ENCODE peak calls at places on chromosomes 6 and 20, in ten cellular contexts. E, Q, W, J, X, Y, S, H, C and T are unnamed samples.

GRCh38 chr6:24666097-24666615 is 543 bp downstream of the TDP2 start:
- DNase-seq in E (no peak), C (peak), S (peak), Q (no peak), J (no peak), X (peak), W (peak), H (peak), Y (no peak), T (no peak)

GRCh38 chr6:30612213-30612612 is 4.8 kb downstream of the PPP1R10 start:
- DNase-seq in E (no peak), W (no peak), S (no peak), C (no peak), Y (no peak), Q (no peak), J (peak), X (no peak), H (no peak), T (no peak)

GRCh38 chr20:39607124-39607523 is 645.0 kb downstream of the DHX35 start:
- DNase-seq in C (peak), H (no peak), Y (no peak), W (no peak), E (no peak), S (no peak), X (no peak), J (no peak), Q (no peak), T (no peak)

GRCh38 chr20:45100563-45101245 is at the start of gene KCNS1:
- DNase-seq in X (no peak), C (peak), Q (no peak), H (peak), J (no peak), E (no peak), S (no peak), Y (peak), W (peak), T (no peak)

GRCh38 chr6:31402324-31403282 is 792 bp upstream of the MICA start:
- DNase-seq in C (peak), E (no peak), J (no peak), W (peak), H (no peak), X (peak), Y (no peak), S (no peak), Q (no peak), T (no peak)

GRCh38 chr20:5056801-5057599 is 55.7 kb upstream of the SLC23A2 start:
- DNase-seq in S (peak), C (peak), J (peak), H (no peak), W (peak), X (peak), Y (no peak), Q (peak), E (no peak), T (no peak)

GRCh38 chr6:63348836-63349235 is 29.1 kb upstream of the LGSN start:
- DNase-seq in E (no peak), H (no peak), C (no peak), J (no peak), W (no peak), Y (no peak), S (no peak), X (no peak), Q (no peak), T (no peak)

GRCh38 chr6:153001767-153002612 is 519 bp downstream of the MTRF1L start:
- DNase-seq in W (no peak), H (peak), Y (no peak), S (no peak), J (no peak), X (no peak), Q (no peak), C (no peak), E (no peak), T (no peak)

GRCh38 chr20:61760321-61761112 is 305.2 kb downstream of the TAF4 start:
- DNase-seq in W (peak), Q (no peak), X (peak), E (no peak), H (no peak), J (no peak), Y (no peak), S (no peak), C (no peak), T (no peak)

GRCh38 chr6:8578006-8578405 is 142.7 kb upstream of the SLC35B3 start:
- DNase-seq in W (no peak), X (no peak), S (no peak), Y (no peak), H (no peak), C (no peak), Q (no peak), J (no peak), E (no peak), T (no peak)

GRCh38 chr6:34128045-34128444 is 17.8 kb downstream of the GRM4 start:
- DNase-seq in J (no peak), S (no peak), H (no peak), C (no peak), W (no peak), X (no peak), Y (no peak), Q (no peak), E (no peak), T (no peak)

GRCh38 chr20:4805663-4806449 is 84.1 kb downstream of the PRND start:
- DNase-seq in S (no peak), Q (no peak), H (no peak), J (no peak), Y (no peak), X (no peak), W (no peak), C (no peak), E (no peak), T (no peak)

GRCh38 chr6:85483041-85483700 is 33.3 kb downstream of the NT5E start:
- DNase-seq in E (no peak), C (peak), H (peak), S (peak), J (peak), Q (no peak), X (peak), W (peak), Y (peak), T (no peak)

GRCh38 chr6:128456510-128457244 is 63.7 kb downstream of the PTPRK start:
- DNase-seq in C (no peak), J (no peak), E (no peak), S (no peak), H (no peak), Q (no peak), Y (no peak), X (no peak), W (no peak), T (no peak)

GRCh38 chr20:33992145-33992922 is 1.4 kb upstream of the RALY start:
- DNase-seq in S (no peak), E (no peak), Q (no peak), C (no peak), J (no peak), W (no peak), X (no peak), H (no peak), Y (no peak), T (no peak)

GRCh38 chr20:48928832-48929725 is 7.6 kb downstream of the ARFGEF2 start:
- DNase-seq in S (no peak), W (no peak), E (no peak), J (no peak), H (no peak), X (no peak), Y (no peak), Q (no peak), C (no peak), T (no peak)

GRCh38 chr20:19269737-19270325 is 57.4 kb downstream of the SLC24A3 start:
- DNase-seq in C (peak), S (no peak), W (no peak), J (no peak), Q (no peak), H (no peak), E (no peak), Y (no peak), X (no peak), T (no peak)

GRCh38 chr6:87588756-87589407 is 905 bp downstream of the RARS2 start:
- DNase-seq in S (no peak), C (no peak), Q (no peak), E (no peak), H (no peak), X (no peak), J (no peak), Y (no peak), W (no peak), T (no peak)

GRCh38 chr6:38212579-38212978 is 393.1 kb downstream of the ZFAND3 start:
- DNase-seq in C (no peak), E (no peak), Q (no peak), H (peak), X (no peak), Y (peak), S (no peak), W (no peak), J (no peak), T (no peak)

GRCh38 chr6:27502508-27503435 is 29.9 kb upstream of the ZNF184 start:
- DNase-seq in J (peak), Q (peak), S (peak), Y (no peak), X (peak), H (peak), E (no peak), W (no peak), C (peak), T (peak)

GRCh38 chr6:150087336-150087735 is 18.4 kb upstream of the ULBP3 start:
- DNase-seq in H (no peak), S (no peak), J (no peak), Q (no peak), Y (no peak), E (no peak), X (no peak), C (no peak), W (no peak), T (no peak)

GRCh38 chr6:109720336-109720735 is 29.2 kb downstream of the FIG4 start:
- DNase-seq in J (no peak), X (no peak), W (no peak), H (no peak), Q (no peak), Y (no peak), C (no peak), S (no peak), E (no peak), T (no peak)

GRCh38 chr6:160887616-160888015 is 104.0 kb upstream of the MAP3K4 start:
- DNase-seq in Q (no peak), C (no peak), X (no peak), E (no peak), Y (no peak), W (no peak), J (no peak), S (no peak), H (no peak), T (no peak)

GRCh38 chr6:13302751-13303667 is 25.3 kb downstream of the TBC1D7 start:
- DNase-seq in E (peak), J (peak), Y (no peak), H (no peak), C (peak), W (peak), S (peak), X (peak), Q (peak), T (peak)
- H3K4me3 ChIP-seq in E (peak), J (no peak), Y (no peak), H (no peak), C (no peak), W (no peak), S (peak), X (no peak), Q (no peak), T (peak)

DNA sequence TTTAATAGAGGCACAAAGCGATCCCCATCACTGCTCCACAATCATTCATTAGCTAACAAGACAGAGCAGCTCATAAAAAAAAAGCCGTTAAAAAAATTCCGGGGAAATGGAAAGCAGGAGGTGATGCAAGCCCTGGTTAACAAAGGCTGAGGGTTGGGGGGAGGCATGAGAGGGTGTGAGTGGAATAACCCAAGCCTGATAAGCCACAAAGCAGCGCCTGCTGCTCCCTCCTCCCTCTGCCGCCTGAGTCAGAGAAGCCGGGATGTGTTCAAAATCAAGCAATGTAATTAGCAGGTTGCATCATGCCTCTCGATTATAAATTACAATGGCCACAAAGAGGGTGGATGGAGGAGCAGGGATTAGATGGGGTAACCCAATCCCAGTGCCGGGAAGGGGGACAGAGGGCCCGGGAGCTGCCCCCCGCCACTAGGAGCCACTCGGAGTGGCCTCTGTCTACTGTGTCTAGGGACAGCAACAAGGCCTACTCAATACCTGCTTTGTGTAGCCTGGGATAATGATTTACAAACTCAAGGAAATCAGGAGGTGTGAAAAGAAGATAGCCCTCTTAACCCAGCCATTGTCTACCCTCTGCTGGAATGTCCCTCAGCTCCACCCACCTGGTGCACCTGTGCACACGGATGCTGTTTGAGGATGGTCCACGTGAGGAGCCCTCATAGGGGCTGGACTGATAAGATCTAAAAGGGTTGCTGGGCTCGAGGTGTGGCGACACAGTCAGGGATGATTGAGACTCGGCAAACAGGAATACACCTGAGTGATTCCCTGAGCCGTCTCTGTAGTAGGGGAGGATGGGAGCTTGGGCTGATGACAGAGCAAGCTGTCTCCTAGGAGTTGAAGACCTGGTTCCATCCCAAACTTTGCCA is 156.9 kb downstream of the VEGFA start:
- DNase-seq in C (peak), X (no peak), E (no peak), J (peak), S (no peak), Q (peak), W (peak), H (peak), Y (peak), T (no peak)
- TF ChIP-seq CTCF in C (peak), X (no peak), E (no peak), J (no peak), S (no peak), Q (no peak), W (no peak), H (peak), Y (no peak), T (no peak)

GRCh38 chr6:136751991-136752390 is 40.3 kb downstream of the MAP3K5 start:
- DNase-seq in H (no peak), Q (no peak), X (no peak), E (no peak), Y (no peak), J (no peak), C (no peak), S (no peak), W (no peak), T (no peak)
- H3K4me3 ChIP-seq in H (no peak), Q (no peak), X (no peak), E (no peak), Y (no peak), J (no peak), C (no peak), S (no peak), W (no peak), T (no peak)

DNA sequence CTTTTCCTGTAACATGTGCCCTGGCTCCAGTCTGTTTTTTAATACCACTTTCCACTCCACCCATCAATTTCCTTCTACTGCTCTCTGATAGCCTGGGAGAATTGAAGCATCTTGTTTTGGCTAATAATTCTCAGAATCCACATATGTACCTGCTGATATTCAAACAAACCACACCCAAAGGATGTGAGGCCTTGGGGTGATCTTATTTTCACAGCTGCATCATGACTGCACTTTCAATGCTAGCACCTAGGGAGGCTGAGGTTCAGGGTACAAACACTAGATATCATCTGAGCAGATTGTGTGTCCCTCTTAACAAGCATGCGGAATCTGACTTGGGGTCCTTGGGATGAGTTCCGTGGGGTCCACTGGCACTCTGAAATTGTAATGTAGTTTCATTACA is 12.7 kb downstream of the FNDC1 start:
- DNase-seq in Q (no peak), X (no peak), H (no peak), W (no peak), E (no peak), J (no peak), C (no peak), Y (no peak), S (no peak), T (no peak)
- TF ChIP-seq CTCF in Q (no peak), X (no peak), H (no peak), W (no peak), E (no peak), J (no peak), C (no peak), Y (no peak), S (no peak), T (no peak)

GRCh38 chr6:111276335-111276734 is 189.0 kb downstream of the SLC16A10 start:
- DNase-seq in X (no peak), E (no peak), H (no peak), S (no peak), W (no peak), J (no peak), C (no peak), Q (no peak), Y (no peak), T (no peak)

GRCh38 chr6:111276736-111277135 is 189.4 kb downstream of the SLC16A10 start:
- DNase-seq in X (no peak), H (no peak), J (no peak), Q (no peak), E (no peak), Y (no peak), S (no peak), C (no peak), W (no peak), T (no peak)

GRCh38 chr6:111278738-111279137 is 191.4 kb downstream of the SLC16A10 start:
- DNase-seq in W (no peak), S (no peak), C (no peak), J (no peak), Y (no peak), H (no peak), X (no peak), Q (no peak), E (no peak), T (no peak)

GRCh38 chr6:111277819-111278218 is 190.5 kb downstream of the SLC16A10 start:
- DNase-seq in X (no peak), C (no peak), J (no peak), Q (no peak), S (no peak), H (no peak), Y (no peak), E (no peak), W (no peak), T (no peak)

GRCh38 chr6:111274593-111275217 is 187.4 kb downstream of the SLC16A10 start:
- DNase-seq in Q (no peak), W (no peak), S (no peak), J (peak), C (no peak), Y (no peak), E (no peak), X (no peak), H (no peak), T (no peak)
- H3K4me3 ChIP-seq in Q (no peak), W (no peak), S (no peak), J (no peak), C (no peak), Y (no peak), E (no peak), X (no peak), H (no peak), T (no peak)

GRCh38 chr20:57507477-57507876 is 17.5 kb downstream of the CTCFL start:
- DNase-seq in H (no peak), E (no peak), Y (no peak), Q (no peak), X (no peak), S (no peak), C (no peak), W (no peak), J (no peak), T (no peak)

GRCh38 chr20:57512432-57512831 is 12.5 kb downstream of the CTCFL start:
- DNase-seq in X (no peak), W (no peak), Q (no peak), E (no peak), J (no peak), Y (no peak), H (no peak), S (no peak), C (no peak), T (no peak)

GRCh38 chr20:57508831-57509230 is 16.1 kb downstream of the CTCFL start:
- DNase-seq in X (no peak), Y (no peak), Q (no peak), H (no peak), W (no peak), C (no peak), E (no peak), J (no peak), S (no peak), T (no peak)

GRCh38 chr20:57508381-57508780 is 16.6 kb downstream of the CTCFL start:
- DNase-seq in J (no peak), E (no peak), X (no peak), Q (no peak), W (no peak), C (no peak), Y (no peak), S (no peak), H (no peak), T (no peak)

DNA sequence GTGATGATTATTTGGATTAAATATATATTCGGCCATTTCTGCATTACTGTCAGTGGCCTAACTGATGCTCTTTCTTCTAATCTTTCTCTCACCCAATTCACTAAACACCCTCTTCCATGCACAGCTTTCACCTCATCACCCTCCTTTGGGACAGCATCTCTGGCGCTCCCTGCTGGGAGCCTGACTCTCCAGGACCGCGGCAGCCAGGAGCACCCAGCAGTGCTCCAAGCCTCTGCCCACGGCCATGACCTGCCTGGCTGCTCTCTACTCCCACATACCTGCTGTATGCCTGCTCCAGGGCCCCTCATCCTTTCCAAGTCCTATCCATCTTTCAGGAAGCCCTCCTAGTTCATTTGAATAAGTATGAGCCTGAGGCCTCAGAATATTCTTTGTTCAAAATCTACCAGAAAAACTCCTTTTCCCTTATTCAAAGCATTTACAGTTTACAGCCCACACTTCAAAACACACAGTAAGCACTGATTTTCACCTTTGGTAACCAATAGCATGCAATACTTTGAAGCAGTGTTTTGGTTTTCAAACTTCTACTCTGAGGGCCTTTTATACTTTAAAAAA is 15.2 kb downstream of the CTCFL start:
- DNase-seq in S (no peak), E (no peak), J (peak), C (no peak), Y (no peak), H (peak), W (no peak), X (peak), Q (no peak), T (no peak)
- TF ChIP-seq CTCF in S (no peak), E (no peak), J (peak), C (peak), Y (peak), H (peak), W (peak), X (no peak), Q (peak), T (peak)

GRCh38 chr6:158708239-158708638 is 58.4 kb downstream of the SYTL3 start:
- DNase-seq in E (no peak), J (no peak), S (peak), C (peak), X (peak), Y (no peak), Q (no peak), W (no peak), H (peak), T (no peak)
- H3K4me3 ChIP-seq in E (no peak), J (no peak), S (peak), C (no peak), X (no peak), Y (no peak), Q (no peak), W (peak), H (no peak), T (no peak)